ENCODE peak calls at places on chromosomes 16 and 17, in four cellular contexts. G is HCT116, N is HepG2, Q is K562. D is an unnamed sample.

GRCh38 chr17:33778505-33779398 is 476.3 kb upstream of the CCL2 start:
- DNase-seq in G (peak), N (peak), Q (peak), D (peak)

GRCh38 chr17:60555786-60556185 is 29.7 kb upstream of the APPBP2 start:
- DNase-seq in G (no peak), N (no peak), Q (no peak), D (no peak)

GRCh38 chr16:31488630-31489564 is 6.0 kb downstream of the SLC5A2 start:
- DNase-seq in G (no peak), N (no peak), Q (no peak), D (no peak)

GRCh38 chr17:48322060-48322459 is 108.0 kb downstream of the SKAP1 start:
- DNase-seq in G (no peak), N (no peak), Q (no peak), D (no peak)

GRCh38 chr17:82786427-82786826 is 34.6 kb downstream of the TBCD start:
- DNase-seq in G (no peak), N (no peak), Q (no peak), D (no peak)

GRCh38 chr16:46896314-46896968 is 12.3 kb downstream of the GPT2 start:
- DNase-seq in G (no peak), N (no peak), Q (no peak), D (no peak)

GRCh38 chr17:11719852-11720251 is 121.6 kb downstream of the DNAH9 start:
- DNase-seq in G (no peak), N (no peak), Q (no peak), D (no peak)

GRCh38 chr16:86211800-86212199 is 298.5 kb upstream of the FOXF1 start:
- DNase-seq in G (peak), N (no peak), Q (no peak), D (no peak)

GRCh38 chr16:3618782-3619166 is 7.4 kb upstream of the SLX4 start:
- DNase-seq in G (peak), N (no peak), Q (no peak), D (no peak)

GRCh38 chr16:56246051-56246817 is 54.9 kb downstream of the GNAO1 start:
- DNase-seq in G (no peak), N (peak), Q (peak), D (peak)

GRCh38 chr16:10040136-10041080 is 141.8 kb downstream of the GRIN2A start:
- DNase-seq in G (no peak), N (no peak), Q (no peak), D (no peak)

GRCh38 chr16:20175358-20175757 is 101.7 kb upstream of the GPR139 start:
- DNase-seq in G (no peak), N (no peak), Q (no peak), D (no peak)

GRCh38 chr16:2337431-2338296 is 2.9 kb downstream of the ABCA3 start:
- DNase-seq in G (no peak), N (no peak), Q (no peak), D (no peak)

GRCh38 chr17:1484586-1485310 is 7.7 kb downstream of the MYO1C start:
- DNase-seq in G (peak), N (peak), Q (peak), D (no peak)

GRCh38 chr17:75430159-75430748 is 24.8 kb upstream of the GRB2 start:
- DNase-seq in G (no peak), N (peak), Q (no peak), D (no peak)

GRCh38 chr16:81635336-81635947 is 143.6 kb upstream of the PLCG2 start:
- DNase-seq in G (no peak), N (no peak), Q (no peak), D (no peak)

GRCh38 chr17:66273391-66273722 is 29.1 kb upstream of the PRKCA start:
- DNase-seq in G (no peak), N (no peak), Q (no peak), D (no peak)

GRCh38 chr17:2289878-2290478 is 13.6 kb downstream of the SMG6 start:
- DNase-seq in G (no peak), N (no peak), Q (no peak), D (no peak)

GRCh38 chr16:2008009-2008526 is 1.6 kb downstream of the ZNF598 start:
- DNase-seq in G (no peak), N (no peak), Q (peak), D (no peak)

GRCh38 chr17:41619162-41619933 is 5.0 kb downstream of the KRT17 start:
- DNase-seq in G (no peak), N (no peak), Q (no peak), D (no peak)

GRCh38 chr17:77068915-77069314 is 71.9 kb upstream of the SEC14L1 start:
- DNase-seq in G (no peak), N (no peak), Q (no peak), D (no peak)

GRCh38 chr17:19448341-19449268 is 37.6 kb downstream of the RNF112 start:
- DNase-seq in G (no peak), N (peak), Q (no peak), D (peak)

GRCh38 chr16:66798162-66798561 is 3.2 kb downstream of the TERB1 start:
- DNase-seq in G (no peak), N (no peak), Q (no peak), D (no peak)

GRCh38 chr16:66359012-66359411 is 7.5 kb upstream of the CDH5 start:
- DNase-seq in G (no peak), N (no peak), Q (no peak), D (no peak)

GRCh38 chr16:88596477-88596876 is 26.3 kb downstream of the ZC3H18 start:
- DNase-seq in G (no peak), N (no peak), Q (no peak), D (no peak)

GRCh38 chr16:21650517-21650916 is 1.9 kb downstream of the IGSF6 start:
- DNase-seq in G (no peak), N (no peak), Q (no peak), D (no peak)

GRCh38 chr16:85555549-85556455 is 57.3 kb upstream of the GSE1 start:
- DNase-seq in G (no peak), N (peak), Q (peak), D (no peak)

GRCh38 chr16:86026136-86026905 is 127.4 kb downstream of the IRF8 start:
- DNase-seq in G (no peak), N (no peak), Q (no peak), D (no peak)

GRCh38 chr17:49565948-49566491 is 9.7 kb upstream of the NXPH3 start:
- DNase-seq in G (no peak), N (no peak), Q (no peak), D (no peak)

GRCh38 chr17:59756236-59756818 is 48.9 kb downstream of the VMP1 start:
- DNase-seq in G (peak), N (peak), Q (no peak), D (peak)

GRCh38 chr16:4693956-4694663 is 748 bp downstream of the NUDT16L1 start:
- DNase-seq in G (no peak), N (no peak), Q (peak), D (no peak)

GRCh38 chr17:72294487-72294893 is 173.7 kb downstream of the SOX9 start:
- DNase-seq in G (no peak), N (no peak), Q (no peak), D (no peak)

GRCh38 chr17:44115585-44116415 is 7.6 kb downstream of the HDAC5 start:
- DNase-seq in G (no peak), N (no peak), Q (peak), D (no peak)

GRCh38 chr17:57875109-57876022 is 25.5 kb upstream of the MRPS23 start:
- DNase-seq in G (peak), N (peak), Q (peak), D (peak)

GRCh38 chr17:80372922-80373570 is 41.9 kb upstream of the ENDOV start:
- DNase-seq in G (no peak), N (no peak), Q (no peak), D (no peak)

GRCh38 chr17:10447035-10447931 is 22.1 kb downstream of the MYH4 start:
- DNase-seq in G (no peak), N (peak), Q (no peak), D (no peak)
- TF ChIP-seq TCF7L2 in G (no peak), N (no peak), Q (no peak), D (no peak)

GRCh38 chr17:40034426-40035161 is 19.4 kb downstream of the CSF3 start:
- DNase-seq in G (no peak), N (no peak), Q (no peak), D (no peak)

GRCh38 chr17:40033339-40033738 is 18.1 kb downstream of the CSF3 start:
- DNase-seq in G (no peak), N (no peak), Q (no peak), D (no peak)

GRCh38 chr17:40031706-40032105 is 16.5 kb downstream of the CSF3 start:
- DNase-seq in G (no peak), N (no peak), Q (no peak), D (no peak)

GRCh38 chr17:40035162-40035559 is 19.0 kb downstream of the MED24 start:
- DNase-seq in G (no peak), N (no peak), Q (peak), D (no peak)

GRCh38 chr17:40032322-40033320 is 17.4 kb downstream of the CSF3 start:
- DNase-seq in G (no peak), N (no peak), Q (no peak), D (no peak)
- TF ChIP-seq REST in G (no peak), N (no peak), Q (no peak), D (no peak)

DNA sequence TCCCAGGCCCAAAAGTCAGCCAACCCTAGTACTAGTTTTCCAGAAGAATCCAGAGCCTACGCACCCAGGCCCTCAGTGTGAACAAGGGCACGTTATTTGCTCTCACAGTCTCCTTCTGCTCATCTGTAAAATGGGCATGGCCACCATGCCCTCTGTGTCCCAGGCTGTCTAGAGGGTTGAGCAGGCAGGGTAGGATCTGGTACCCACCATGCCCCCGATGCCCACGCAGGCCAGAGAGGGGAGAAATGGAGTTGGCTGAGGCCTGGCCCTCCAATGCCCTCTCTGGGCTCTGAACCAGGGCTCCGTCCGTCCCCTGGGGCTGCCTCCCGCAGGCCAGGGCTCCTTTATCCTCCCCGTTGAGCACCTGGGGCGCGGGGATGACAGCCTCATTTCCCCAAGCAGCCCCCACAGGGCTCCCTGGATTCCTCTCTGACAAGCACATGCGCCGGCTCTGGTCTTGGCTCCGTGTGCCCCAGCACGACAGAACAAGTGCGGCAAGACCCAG is 9.1 kb upstream of the BAHCC1 start:
- DNase-seq in G (no peak), N (no peak), Q (no peak), D (no peak)
- H3K4me3 ChIP-seq in G (peak), N (peak), Q (peak), D (peak)

DNA sequence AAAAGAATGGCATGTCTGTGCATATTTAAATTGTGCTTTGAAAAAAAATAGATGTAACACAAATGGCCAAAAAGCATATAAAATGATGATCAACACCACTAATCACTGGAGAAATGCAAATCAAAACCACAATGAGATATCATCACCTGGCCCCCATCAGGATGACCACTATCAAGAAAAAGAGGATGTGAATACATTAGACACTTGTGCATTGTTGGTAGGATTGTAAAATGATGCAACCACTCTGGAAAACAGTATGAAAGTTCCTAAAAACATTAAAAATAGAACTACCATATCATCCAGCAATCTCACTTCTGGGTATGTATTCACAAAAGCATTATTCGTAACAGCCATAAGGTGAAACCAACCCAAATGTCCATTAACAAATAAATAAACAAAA is 91.5 kb downstream of the SPAG9 start:
- DNase-seq in G (no peak), N (no peak), Q (no peak), D (no peak)
- TF ChIP-seq TCF7L2 in G (no peak), N (no peak), Q (no peak), D (no peak)

GRCh38 chr17:4808378-4808767 is 1.4 kb downstream of the PLD2 start:
- DNase-seq in G (no peak), N (no peak), Q (no peak), D (no peak)
- TF ChIP-seq REST in G (no peak), N (no peak), Q (no peak), D (no peak)

GRCh38 chr16:68790130-68790761 is 53.1 kb upstream of the TANGO6 start:
- DNase-seq in G (no peak), N (peak), Q (no peak), D (no peak)

GRCh38 chr16:68786685-68787418 is 49.8 kb downstream of the CDH1 start:
- DNase-seq in G (no peak), N (peak), Q (no peak), D (no peak)

GRCh38 chr16:68792465-68793324 is 50.6 kb upstream of the TANGO6 start:
- DNase-seq in G (no peak), N (peak), Q (no peak), D (no peak)

GRCh38 chr16:68785715-68786114 is 48.6 kb downstream of the CDH1 start:
- DNase-seq in G (no peak), N (no peak), Q (no peak), D (no peak)

DNA sequence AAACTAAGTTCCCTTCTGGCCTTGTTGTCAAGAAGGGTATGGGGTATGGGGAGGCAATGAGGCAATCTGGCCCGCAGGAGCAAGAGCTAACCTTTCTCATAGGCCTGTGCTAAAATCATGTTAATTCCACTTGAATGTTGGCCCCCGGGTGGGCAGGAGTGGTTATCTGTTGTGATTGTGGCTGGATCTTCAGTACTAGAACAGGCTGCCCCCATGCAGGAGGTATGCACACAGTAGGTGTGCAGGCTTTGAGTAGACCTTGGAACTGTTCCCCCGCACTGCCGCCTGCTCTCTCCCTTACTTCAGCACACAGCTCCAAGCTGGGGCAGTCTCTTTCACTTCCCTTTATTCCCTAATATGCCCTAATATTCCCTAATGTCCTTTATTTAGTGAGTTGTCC is 52.4 kb upstream of the TANGO6 start:
- DNase-seq in G (no peak), N (no peak), Q (no peak), D (no peak)
- H3K4me3 ChIP-seq in G (no peak), N (peak), Q (no peak), D (no peak)

GRCh38 chr17:8117367-8117979 is 841 bp downstream of the ALOXE3 start:
- DNase-seq in G (no peak), N (no peak), Q (no peak), D (no peak)

GRCh38 chr17:8118769-8119574 is 658 bp upstream of the ALOXE3 start:
- DNase-seq in G (peak), N (peak), Q (peak), D (no peak)

GRCh38 chr17:8119575-8120519 is 1.5 kb upstream of the ALOXE3 start:
- DNase-seq in G (peak), N (peak), Q (no peak), D (peak)

GRCh38 chr17:8116779-8117178 is 1.5 kb downstream of the ALOXE3 start:
- DNase-seq in G (no peak), N (no peak), Q (no peak), D (no peak)

GRCh38 chr17:8117980-8118768 is at the start of gene ALOXE3:
- DNase-seq in G (peak), N (peak), Q (peak), D (no peak)
- TF ChIP-seq TCF7L2 in G (no peak), N (no peak), Q (no peak), D (no peak)

GRCh38 chr16:51107742-51108141 is 43.3 kb downstream of the SALL1 start:
- DNase-seq in G (no peak), N (peak), Q (no peak), D (no peak)

GRCh38 chr16:51097729-51098128 is 53.3 kb downstream of the SALL1 start:
- DNase-seq in G (no peak), N (no peak), Q (no peak), D (no peak)

GRCh38 chr16:51109173-51109572 is 41.9 kb downstream of the SALL1 start:
- DNase-seq in G (no peak), N (no peak), Q (no peak), D (no peak)

DNA sequence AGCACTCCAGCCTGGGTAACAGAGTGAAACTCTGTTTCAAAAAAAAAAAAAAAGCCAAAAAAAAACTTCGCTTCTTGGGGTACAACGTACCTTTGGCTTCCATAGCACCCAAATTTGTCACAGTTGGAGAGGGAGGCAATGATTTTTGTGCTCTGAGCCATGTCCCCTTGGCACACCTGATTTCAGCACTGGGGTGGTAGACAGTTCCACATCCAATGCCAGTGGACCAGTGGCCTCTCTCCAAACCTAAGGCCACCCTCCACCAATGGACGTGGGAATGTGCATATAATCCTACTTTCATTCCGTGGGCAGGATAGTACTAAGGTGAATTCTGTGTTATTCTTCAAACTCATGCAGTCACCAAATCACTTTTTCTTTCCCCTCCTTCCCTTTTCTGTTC is 47.5 kb downstream of the SALL1 start:
- DNase-seq in G (no peak), N (no peak), Q (no peak), D (no peak)
- TF ChIP-seq REST in G (no peak), N (peak), Q (no peak), D (no peak)

GRCh38 chr17:7221281-7222092 is 1.7 kb downstream of the ACADVL start:
- DNase-seq in G (no peak), N (no peak), Q (no peak), D (no peak)
- H3K4me3 ChIP-seq in G (peak), N (no peak), Q (peak), D (peak)

DNA sequence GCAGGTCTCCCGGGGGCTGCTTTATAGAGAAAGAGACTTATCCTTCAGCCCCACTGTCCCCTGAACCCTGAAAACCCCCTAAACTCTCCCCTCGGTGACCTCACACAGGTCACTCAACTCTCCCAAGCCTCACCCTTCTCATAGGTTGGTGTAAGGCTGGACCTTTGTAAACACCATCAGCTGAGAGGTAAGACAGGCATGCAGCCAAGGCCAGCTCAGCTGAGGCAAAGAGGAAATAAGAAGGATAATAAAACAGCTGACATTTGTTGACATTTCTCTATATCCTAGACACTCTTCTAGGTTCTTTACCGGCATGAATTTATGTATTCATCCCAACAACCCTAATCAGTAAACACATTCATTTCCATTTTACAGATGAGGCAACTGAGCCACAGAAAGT is 134.3 kb downstream of the CCT6B start:
- DNase-seq in G (no peak), N (no peak), Q (no peak), D (peak)
- TF ChIP-seq TCF7L2 in G (no peak), N (no peak), Q (no peak), D (no peak)

D was measured in Panc1.